ENCODE peak calls at places on chromosomes 16 and 17, in six cellular contexts. One of them, this sample, is unnamed.

GRCh38 chr17:2950846-2951245 is 112.6 kb downstream of the OR1D5 start:
- DNase-seq in IMR-90: no peak
- DNase-seq in HCT116: no peak
- DNase-seq in uterus: no peak
- DNase-seq in HL-60: no peak
- DNase-seq in AG10803: no peak
- DNase-seq in this sample: no peak

GRCh38 chr16:31064882-31065461 is 9.1 kb downstream of the ZNF668 start:
- DNase-seq in IMR-90: peak; percentile 97
- DNase-seq in HCT116: no peak
- DNase-seq in uterus: peak; percentile 69
- DNase-seq in HL-60: no peak
- DNase-seq in AG10803: peak; percentile 97
- DNase-seq in this sample: peak; percentile 100

GRCh38 chr17:57197672-57198071 is 58.7 kb upstream of the MSI2 start:
- DNase-seq in IMR-90: no peak
- DNase-seq in HCT116: no peak
- DNase-seq in uterus: no peak
- DNase-seq in HL-60: no peak
- DNase-seq in AG10803: no peak
- DNase-seq in this sample: no peak

GRCh38 chr17:57313276-57313835 is 57.0 kb downstream of the MSI2 start:
- DNase-seq in IMR-90: no peak
- DNase-seq in HCT116: no peak
- DNase-seq in uterus: no peak
- DNase-seq in HL-60: no peak
- DNase-seq in AG10803: no peak
- DNase-seq in this sample: no peak

GRCh38 chr17:17103160-17103559 is 60.9 kb downstream of the MPRIP start:
- DNase-seq in IMR-90: no peak
- DNase-seq in HCT116: no peak
- DNase-seq in uterus: no peak
- DNase-seq in HL-60: no peak
- DNase-seq in AG10803: no peak
- DNase-seq in this sample: no peak

GRCh38 chr16:86597126-86597879 is 19.0 kb downstream of the FOXL1 start:
- DNase-seq in IMR-90: no peak
- DNase-seq in HCT116: no peak
- DNase-seq in uterus: no peak
- DNase-seq in HL-60: no peak
- DNase-seq in AG10803: no peak
- DNase-seq in this sample: no peak

GRCh38 chr16:23423496-23424049 is 29.4 kb downstream of the COG7 start:
- DNase-seq in IMR-90: peak; percentile 99
- DNase-seq in HCT116: peak; percentile 76
- DNase-seq in uterus: peak; percentile 79
- DNase-seq in HL-60: no peak
- DNase-seq in AG10803: peak; percentile 96
- DNase-seq in this sample: no peak

GRCh38 chr17:29616300-29617048 is 6.2 kb downstream of the CORO6 start:
- DNase-seq in IMR-90: no peak
- DNase-seq in HCT116: no peak
- DNase-seq in uterus: no peak
- DNase-seq in HL-60: no peak
- DNase-seq in AG10803: no peak
- DNase-seq in this sample: no peak

GRCh38 chr17:80703109-80703508 is 158.5 kb downstream of the RPTOR start:
- DNase-seq in IMR-90: no peak
- DNase-seq in HCT116: no peak
- DNase-seq in uterus: no peak
- DNase-seq in HL-60: peak; percentile 15
- DNase-seq in AG10803: no peak
- DNase-seq in this sample: no peak

GRCh38 chr16:64196444-64196843 is 925.4 kb downstream of the CDH11 start:
- DNase-seq in IMR-90: peak; percentile 78
- DNase-seq in HCT116: no peak
- DNase-seq in uterus: no peak
- DNase-seq in HL-60: no peak
- DNase-seq in AG10803: peak; percentile 56
- DNase-seq in this sample: no peak

GRCh38 chr17:57338257-57338919 is 82.1 kb downstream of the MSI2 start:
- DNase-seq in IMR-90: no peak
- DNase-seq in HCT116: no peak
- DNase-seq in uterus: no peak
- DNase-seq in HL-60: peak; percentile 93
- DNase-seq in AG10803: no peak
- DNase-seq in this sample: no peak

GRCh38 chr16:67663151-67663876 is 2.6 kb downstream of the PARD6A start:
- DNase-seq in IMR-90: no peak
- DNase-seq in HCT116: peak; percentile 15
- DNase-seq in uterus: no peak
- DNase-seq in HL-60: peak; percentile 41
- DNase-seq in AG10803: no peak
- DNase-seq in this sample: no peak

GRCh38 chr17:29158096-29158495 is 22.1 kb downstream of the MYO18A start:
- DNase-seq in IMR-90: no peak
- DNase-seq in HCT116: no peak
- DNase-seq in uterus: no peak
- DNase-seq in HL-60: no peak
- DNase-seq in AG10803: no peak
- DNase-seq in this sample: no peak

GRCh38 chr16:68503334-68503733 is 35.8 kb upstream of the ZFP90 start:
- DNase-seq in IMR-90: peak; percentile 21
- DNase-seq in HCT116: no peak
- DNase-seq in uterus: no peak
- DNase-seq in HL-60: no peak
- DNase-seq in AG10803: peak; percentile 32
- DNase-seq in this sample: no peak

GRCh38 chr16:17194190-17194780 is 276.5 kb downstream of the XYLT1 start:
- DNase-seq in IMR-90: peak; percentile 16
- DNase-seq in HCT116: peak; percentile 24
- DNase-seq in uterus: peak; percentile 38
- DNase-seq in HL-60: peak; percentile 30
- DNase-seq in AG10803: peak; percentile 33
- DNase-seq in this sample: no peak

GRCh38 chr17:4881761-4882555 is 17.4 kb upstream of the C17orf107 start:
- DNase-seq in IMR-90: peak; percentile 12
- DNase-seq in HCT116: no peak
- DNase-seq in uterus: no peak
- DNase-seq in HL-60: peak; percentile 23
- DNase-seq in AG10803: no peak
- DNase-seq in this sample: peak; percentile 59

GRCh38 chr16:5396880-5397279 is 299.3 kb upstream of the EEF2KMT start:
- DNase-seq in IMR-90: no peak
- DNase-seq in HCT116: no peak
- DNase-seq in uterus: no peak
- DNase-seq in HL-60: no peak
- DNase-seq in AG10803: no peak
- DNase-seq in this sample: no peak

GRCh38 chr17:76957600-76958464 is 89.6 kb downstream of the MGAT5B start:
- DNase-seq in IMR-90: peak; percentile 21
- DNase-seq in HCT116: no peak
- DNase-seq in uterus: no peak
- DNase-seq in HL-60: no peak
- DNase-seq in AG10803: peak; percentile 9
- DNase-seq in this sample: no peak

GRCh38 chr16:67674851-67675578 is 8.4 kb downstream of the C16orf86 start:
- DNase-seq in IMR-90: no peak
- DNase-seq in HCT116: no peak
- DNase-seq in uterus: no peak
- DNase-seq in HL-60: no peak
- DNase-seq in AG10803: no peak
- DNase-seq in this sample: no peak

GRCh38 chr17:74016504-74016903 is 187.0 kb upstream of the RPL38 start:
- DNase-seq in IMR-90: no peak
- DNase-seq in HCT116: no peak
- DNase-seq in uterus: no peak
- DNase-seq in HL-60: no peak
- DNase-seq in AG10803: no peak
- DNase-seq in this sample: no peak

GRCh38 chr16:78146807-78147206 is 47.4 kb downstream of the WWOX start:
- DNase-seq in IMR-90: no peak
- DNase-seq in HCT116: no peak
- DNase-seq in uterus: no peak
- DNase-seq in HL-60: no peak
- DNase-seq in AG10803: no peak
- DNase-seq in this sample: no peak

GRCh38 chr16:67233596-67233995 is 6.7 kb downstream of the TMEM208 start:
- DNase-seq in IMR-90: no peak
- DNase-seq in HCT116: no peak
- DNase-seq in uterus: no peak
- DNase-seq in HL-60: no peak
- DNase-seq in AG10803: no peak
- DNase-seq in this sample: no peak

DNA sequence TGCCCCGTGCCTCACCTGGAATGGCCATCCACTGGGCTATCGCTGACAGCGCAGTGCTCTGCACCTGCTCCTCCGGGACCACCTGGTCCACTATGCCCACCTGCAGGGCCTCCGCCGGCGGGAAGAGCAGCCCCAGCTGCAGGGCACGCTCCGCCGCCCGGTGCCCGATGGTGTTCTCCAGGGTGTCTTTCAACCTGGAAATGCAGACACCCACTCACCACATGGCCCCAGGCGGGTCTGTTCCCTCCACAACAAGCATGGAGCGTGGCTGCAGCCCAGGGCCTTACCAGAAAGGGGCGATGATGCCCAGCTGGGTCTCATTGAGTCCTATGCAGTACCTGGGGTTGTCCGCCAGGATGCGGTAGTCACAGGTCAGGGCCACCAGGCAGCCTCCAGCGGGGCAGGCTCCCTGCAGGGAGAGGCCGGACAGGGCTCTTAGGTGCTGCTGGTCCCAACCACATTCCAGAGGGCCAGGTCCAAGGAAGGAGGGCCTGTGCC is 6.8 kb downstream of the DNASE1L2 start:
- DNase-seq in IMR-90: no peak
- DNase-seq in HCT116: no peak
- DNase-seq in uterus: no peak
- DNase-seq in HL-60: no peak
- DNase-seq in AG10803: no peak
- DNase-seq in this sample: no peak
- TF ChIP-seq CTCF in IMR-90: no peak
- TF ChIP-seq CTCF in HCT116: peak; percentile 31
- TF ChIP-seq CTCF in uterus: no peak
- TF ChIP-seq CTCF in HL-60: no peak
- TF ChIP-seq CTCF in AG10803: no peak
- TF ChIP-seq CTCF in this sample: no peak

GRCh38 chr17:1649116-1649843 is 386 bp downstream of the RILP start:
- DNase-seq in IMR-90: peak; percentile 88
- DNase-seq in HCT116: peak; percentile 28
- DNase-seq in uterus: peak; percentile 89
- DNase-seq in HL-60: peak; percentile 52
- DNase-seq in AG10803: peak; percentile 85
- DNase-seq in this sample: no peak
- TF ChIP-seq CTCF in IMR-90: no peak
- TF ChIP-seq CTCF in HCT116: no peak
- TF ChIP-seq CTCF in uterus: peak; percentile 31
- TF ChIP-seq CTCF in HL-60: no peak
- TF ChIP-seq CTCF in AG10803: no peak
- TF ChIP-seq CTCF in this sample: no peak

GRCh38 chr17:28001149-28001548 is 41.3 kb upstream of the NLK start:
- DNase-seq in IMR-90: no peak
- DNase-seq in HCT116: no peak
- DNase-seq in uterus: no peak
- DNase-seq in HL-60: no peak
- DNase-seq in AG10803: no peak
- DNase-seq in this sample: no peak
- TF ChIP-seq CTCF in IMR-90: no peak
- TF ChIP-seq CTCF in HCT116: no peak
- TF ChIP-seq CTCF in uterus: no peak
- TF ChIP-seq CTCF in HL-60: no peak
- TF ChIP-seq CTCF in AG10803: no peak
- TF ChIP-seq CTCF in this sample: no peak

GRCh38 chr16:13507530-13507929 is 412.4 kb upstream of the ERCC4 start:
- DNase-seq in IMR-90: no peak
- DNase-seq in HCT116: no peak
- DNase-seq in uterus: no peak
- DNase-seq in HL-60: peak; percentile 24
- DNase-seq in AG10803: no peak
- DNase-seq in this sample: no peak

GRCh38 chr16:13510425-13511151 is 409.4 kb upstream of the ERCC4 start:
- DNase-seq in IMR-90: no peak
- DNase-seq in HCT116: no peak
- DNase-seq in uterus: no peak
- DNase-seq in HL-60: no peak
- DNase-seq in AG10803: no peak
- DNase-seq in this sample: no peak
- TF ChIP-seq CTCF in IMR-90: no peak
- TF ChIP-seq CTCF in HCT116: peak; percentile 47
- TF ChIP-seq CTCF in uterus: no peak
- TF ChIP-seq CTCF in HL-60: no peak
- TF ChIP-seq CTCF in AG10803: no peak
- TF ChIP-seq CTCF in this sample: peak; percentile 15

GRCh38 chr17:61393550-61393903 is 6.1 kb upstream of the TBX2 start:
- DNase-seq in IMR-90: peak; percentile 18
- DNase-seq in HCT116: no peak
- DNase-seq in uterus: no peak
- DNase-seq in HL-60: peak; percentile 25
- DNase-seq in AG10803: no peak
- DNase-seq in this sample: no peak
- TF ChIP-seq CTCF in IMR-90: peak; percentile 43
- TF ChIP-seq CTCF in HCT116: peak; percentile 65
- TF ChIP-seq CTCF in uterus: no peak
- TF ChIP-seq CTCF in HL-60: no peak
- TF ChIP-seq CTCF in AG10803: peak; percentile 29
- TF ChIP-seq CTCF in this sample: no peak

GRCh38 chr17:45256114-45256966 is 5.6 kb downstream of the SPATA32 start:
- DNase-seq in IMR-90: no peak
- DNase-seq in HCT116: no peak
- DNase-seq in uterus: no peak
- DNase-seq in HL-60: peak; percentile 36
- DNase-seq in AG10803: no peak
- DNase-seq in this sample: no peak
- TF ChIP-seq CTCF in IMR-90: no peak
- TF ChIP-seq CTCF in HCT116: peak; percentile 38
- TF ChIP-seq CTCF in uterus: no peak
- TF ChIP-seq CTCF in HL-60: no peak
- TF ChIP-seq CTCF in AG10803: no peak
- TF ChIP-seq CTCF in this sample: no peak